ENCODE peak calls at places on chromosomes 13 and 19, in ten cellular contexts. One of them, this sample, is unnamed.

GRCh38 chr13:99237981-99238662 is 20.1 kb downstream of the GPR18 start:
- DNase-seq in psoas muscle: no peak
- DNase-seq in left ventricle myocardium inferior: no peak
- DNase-seq in neural crest cell: no peak
- DNase-seq in PC-9: no peak
- DNase-seq in CD4-positive, alpha-beta T cell: no peak
- DNase-seq in WERI-Rb-1: no peak
- DNase-seq in GM13977: no peak
- DNase-seq in AG10803: no peak
- DNase-seq in stomach: no peak
- DNase-seq in this sample: no peak

GRCh38 chr13:44141213-44141724 is 232.4 kb upstream of the SERP2 start:
- DNase-seq in psoas muscle: no peak
- DNase-seq in left ventricle myocardium inferior: no peak
- DNase-seq in neural crest cell: no peak
- DNase-seq in PC-9: peak
- DNase-seq in CD4-positive, alpha-beta T cell: no peak
- DNase-seq in WERI-Rb-1: no peak
- DNase-seq in GM13977: peak
- DNase-seq in AG10803: peak
- DNase-seq in stomach: no peak
- DNase-seq in this sample: no peak

GRCh38 chr13:36509369-36509768 is 77.1 kb downstream of the CCNA1 start:
- DNase-seq in psoas muscle: no peak
- DNase-seq in left ventricle myocardium inferior: no peak
- DNase-seq in neural crest cell: no peak
- DNase-seq in PC-9: no peak
- DNase-seq in CD4-positive, alpha-beta T cell: no peak
- DNase-seq in WERI-Rb-1: no peak
- DNase-seq in GM13977: no peak
- DNase-seq in AG10803: no peak
- DNase-seq in stomach: no peak
- DNase-seq in this sample: peak

GRCh38 chr13:98977568-98978270 is at the start of gene DOCK9:
- DNase-seq in psoas muscle: peak
- DNase-seq in left ventricle myocardium inferior: peak
- DNase-seq in neural crest cell: peak
- DNase-seq in PC-9: peak
- DNase-seq in CD4-positive, alpha-beta T cell: no peak
- DNase-seq in WERI-Rb-1: no peak
- DNase-seq in GM13977: no peak
- DNase-seq in AG10803: peak
- DNase-seq in stomach: peak
- DNase-seq in this sample: peak

GRCh38 chr13:30696278-30697176 is 38.8 kb upstream of the ALOX5AP start:
- DNase-seq in psoas muscle: peak
- DNase-seq in left ventricle myocardium inferior: peak
- DNase-seq in neural crest cell: no peak
- DNase-seq in PC-9: no peak
- DNase-seq in CD4-positive, alpha-beta T cell: no peak
- DNase-seq in WERI-Rb-1: no peak
- DNase-seq in GM13977: no peak
- DNase-seq in AG10803: peak
- DNase-seq in stomach: no peak
- DNase-seq in this sample: peak

GRCh38 chr19:20660473-20660872 is 898 bp downstream of the ZNF626 start:
- DNase-seq in psoas muscle: no peak
- DNase-seq in left ventricle myocardium inferior: no peak
- DNase-seq in neural crest cell: no peak
- DNase-seq in PC-9: no peak
- DNase-seq in CD4-positive, alpha-beta T cell: no peak
- DNase-seq in WERI-Rb-1: no peak
- DNase-seq in GM13977: no peak
- DNase-seq in AG10803: no peak
- DNase-seq in stomach: no peak
- DNase-seq in this sample: no peak

GRCh38 chr19:38004505-38005223 is 97.7 kb downstream of the SIPA1L3 start:
- DNase-seq in psoas muscle: peak
- DNase-seq in left ventricle myocardium inferior: peak
- DNase-seq in neural crest cell: peak
- DNase-seq in PC-9: peak
- DNase-seq in CD4-positive, alpha-beta T cell: no peak
- DNase-seq in WERI-Rb-1: peak
- DNase-seq in GM13977: peak
- DNase-seq in AG10803: peak
- DNase-seq in stomach: peak
- DNase-seq in this sample: peak

GRCh38 chr19:2574478-2574931 is 98.6 kb downstream of the GADD45B start:
- DNase-seq in psoas muscle: no peak
- DNase-seq in left ventricle myocardium inferior: no peak
- DNase-seq in neural crest cell: no peak
- DNase-seq in PC-9: no peak
- DNase-seq in CD4-positive, alpha-beta T cell: no peak
- DNase-seq in WERI-Rb-1: no peak
- DNase-seq in GM13977: no peak
- DNase-seq in AG10803: no peak
- DNase-seq in stomach: no peak
- DNase-seq in this sample: no peak

GRCh38 chr19:41205995-41206394 is 13.0 kb downstream of the CYP2S1 start:
- DNase-seq in psoas muscle: no peak
- DNase-seq in left ventricle myocardium inferior: no peak
- DNase-seq in neural crest cell: no peak
- DNase-seq in PC-9: no peak
- DNase-seq in CD4-positive, alpha-beta T cell: no peak
- DNase-seq in WERI-Rb-1: no peak
- DNase-seq in GM13977: no peak
- DNase-seq in AG10803: no peak
- DNase-seq in stomach: no peak
- DNase-seq in this sample: no peak

GRCh38 chr13:26168276-26168814 is 53.8 kb downstream of the RNF6 start:
- DNase-seq in psoas muscle: no peak
- DNase-seq in left ventricle myocardium inferior: no peak
- DNase-seq in neural crest cell: no peak
- DNase-seq in PC-9: no peak
- DNase-seq in CD4-positive, alpha-beta T cell: no peak
- DNase-seq in WERI-Rb-1: no peak
- DNase-seq in GM13977: no peak
- DNase-seq in AG10803: peak
- DNase-seq in stomach: no peak
- DNase-seq in this sample: no peak

GRCh38 chr19:8490395-8490760 is 12.1 kb downstream of the PRAM1 start:
- DNase-seq in psoas muscle: no peak
- DNase-seq in left ventricle myocardium inferior: no peak
- DNase-seq in neural crest cell: no peak
- DNase-seq in PC-9: no peak
- DNase-seq in CD4-positive, alpha-beta T cell: no peak
- DNase-seq in WERI-Rb-1: no peak
- DNase-seq in GM13977: no peak
- DNase-seq in AG10803: no peak
- DNase-seq in stomach: no peak
- DNase-seq in this sample: no peak

GRCh38 chr19:8489591-8490394 is 12.6 kb downstream of the PRAM1 start:
- DNase-seq in psoas muscle: no peak
- DNase-seq in left ventricle myocardium inferior: no peak
- DNase-seq in neural crest cell: no peak
- DNase-seq in PC-9: no peak
- DNase-seq in CD4-positive, alpha-beta T cell: no peak
- DNase-seq in WERI-Rb-1: no peak
- DNase-seq in GM13977: no peak
- DNase-seq in AG10803: no peak
- DNase-seq in stomach: no peak
- DNase-seq in this sample: no peak

GRCh38 chr19:8494158-8494557 is 8.3 kb downstream of the PRAM1 start:
- DNase-seq in psoas muscle: no peak
- DNase-seq in left ventricle myocardium inferior: no peak
- DNase-seq in neural crest cell: no peak
- DNase-seq in PC-9: no peak
- DNase-seq in CD4-positive, alpha-beta T cell: no peak
- DNase-seq in WERI-Rb-1: no peak
- DNase-seq in GM13977: no peak
- DNase-seq in AG10803: no peak
- DNase-seq in stomach: no peak
- DNase-seq in this sample: no peak

GRCh38 chr19:8490873-8491272 is 11.6 kb downstream of the PRAM1 start:
- DNase-seq in psoas muscle: no peak
- DNase-seq in left ventricle myocardium inferior: no peak
- DNase-seq in neural crest cell: no peak
- DNase-seq in PC-9: no peak
- DNase-seq in CD4-positive, alpha-beta T cell: no peak
- DNase-seq in WERI-Rb-1: no peak
- DNase-seq in GM13977: no peak
- DNase-seq in AG10803: no peak
- DNase-seq in stomach: no peak
- DNase-seq in this sample: no peak

DNA sequence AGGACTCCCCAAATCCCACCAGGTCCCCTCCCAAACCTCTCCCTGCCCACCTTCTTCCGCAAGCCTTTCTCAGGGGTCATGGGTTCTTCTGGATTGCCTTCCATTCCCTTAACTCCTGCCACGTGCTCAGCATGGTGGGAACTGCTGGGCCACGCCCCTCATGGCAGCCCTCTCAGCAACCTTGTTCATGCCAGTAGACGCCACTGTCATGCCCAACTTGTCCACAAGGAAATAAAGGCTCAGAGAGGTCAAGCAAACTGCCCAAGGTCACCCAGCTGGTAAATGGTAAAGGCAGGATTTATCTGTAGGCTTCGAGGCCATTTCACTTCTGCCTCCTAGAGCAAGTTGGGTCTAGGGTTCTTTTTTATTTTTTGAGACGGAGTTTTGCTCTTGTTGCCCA is 10.9 kb downstream of the PRAM1 start:
- DNase-seq in psoas muscle: no peak
- DNase-seq in left ventricle myocardium inferior: no peak
- DNase-seq in neural crest cell: no peak
- DNase-seq in PC-9: no peak
- DNase-seq in CD4-positive, alpha-beta T cell: no peak
- DNase-seq in WERI-Rb-1: no peak
- DNase-seq in GM13977: no peak
- DNase-seq in AG10803: no peak
- DNase-seq in stomach: no peak
- DNase-seq in this sample: no peak
- TF ChIP-seq CTCF in psoas muscle: no peak
- TF ChIP-seq CTCF in left ventricle myocardium inferior: no peak
- TF ChIP-seq CTCF in neural crest cell: no peak
- TF ChIP-seq CTCF in PC-9: no peak
- TF ChIP-seq CTCF in CD4-positive, alpha-beta T cell: no peak
- TF ChIP-seq CTCF in WERI-Rb-1: peak
- TF ChIP-seq CTCF in GM13977: no peak
- TF ChIP-seq CTCF in AG10803: no peak
- TF ChIP-seq CTCF in stomach: no peak
- TF ChIP-seq CTCF in this sample: no peak

GRCh38 chr19:47651691-47652090 is 42.8 kb downstream of the BICRA start:
- DNase-seq in psoas muscle: no peak
- DNase-seq in left ventricle myocardium inferior: no peak
- DNase-seq in neural crest cell: no peak
- DNase-seq in PC-9: no peak
- DNase-seq in CD4-positive, alpha-beta T cell: no peak
- DNase-seq in WERI-Rb-1: no peak
- DNase-seq in GM13977: no peak
- DNase-seq in AG10803: no peak
- DNase-seq in stomach: no peak
- DNase-seq in this sample: no peak
- TF ChIP-seq CTCF in psoas muscle: no peak
- TF ChIP-seq CTCF in left ventricle myocardium inferior: no peak
- TF ChIP-seq CTCF in neural crest cell: no peak
- TF ChIP-seq CTCF in PC-9: no peak
- TF ChIP-seq CTCF in CD4-positive, alpha-beta T cell: no peak
- TF ChIP-seq CTCF in WERI-Rb-1: no peak
- TF ChIP-seq CTCF in GM13977: no peak
- TF ChIP-seq CTCF in AG10803: no peak
- TF ChIP-seq CTCF in stomach: no peak
- TF ChIP-seq CTCF in this sample: no peak

GRCh38 chr19:16417660-16418596 is 53.8 kb downstream of the EPS15L1 start:
- DNase-seq in psoas muscle: peak
- DNase-seq in left ventricle myocardium inferior: peak
- DNase-seq in neural crest cell: peak
- DNase-seq in PC-9: peak
- DNase-seq in CD4-positive, alpha-beta T cell: peak
- DNase-seq in WERI-Rb-1: peak
- DNase-seq in GM13977: peak
- DNase-seq in AG10803: peak
- DNase-seq in stomach: peak
- DNase-seq in this sample: peak

GRCh38 chr19:16416574-16416973 is 55.2 kb downstream of the EPS15L1 start:
- DNase-seq in psoas muscle: no peak
- DNase-seq in left ventricle myocardium inferior: no peak
- DNase-seq in neural crest cell: no peak
- DNase-seq in PC-9: no peak
- DNase-seq in CD4-positive, alpha-beta T cell: no peak
- DNase-seq in WERI-Rb-1: no peak
- DNase-seq in GM13977: no peak
- DNase-seq in AG10803: no peak
- DNase-seq in stomach: no peak
- DNase-seq in this sample: no peak

GRCh38 chr19:16416996-16417395 is 54.8 kb downstream of the EPS15L1 start:
- DNase-seq in psoas muscle: no peak
- DNase-seq in left ventricle myocardium inferior: no peak
- DNase-seq in neural crest cell: no peak
- DNase-seq in PC-9: no peak
- DNase-seq in CD4-positive, alpha-beta T cell: no peak
- DNase-seq in WERI-Rb-1: no peak
- DNase-seq in GM13977: no peak
- DNase-seq in AG10803: no peak
- DNase-seq in stomach: no peak
- DNase-seq in this sample: no peak

GRCh38 chr19:16419671-16420394 is 51.9 kb downstream of the EPS15L1 start:
- DNase-seq in psoas muscle: no peak
- DNase-seq in left ventricle myocardium inferior: no peak
- DNase-seq in neural crest cell: no peak
- DNase-seq in PC-9: no peak
- DNase-seq in CD4-positive, alpha-beta T cell: no peak
- DNase-seq in WERI-Rb-1: no peak
- DNase-seq in GM13977: no peak
- DNase-seq in AG10803: no peak
- DNase-seq in stomach: no peak
- DNase-seq in this sample: no peak

DNA sequence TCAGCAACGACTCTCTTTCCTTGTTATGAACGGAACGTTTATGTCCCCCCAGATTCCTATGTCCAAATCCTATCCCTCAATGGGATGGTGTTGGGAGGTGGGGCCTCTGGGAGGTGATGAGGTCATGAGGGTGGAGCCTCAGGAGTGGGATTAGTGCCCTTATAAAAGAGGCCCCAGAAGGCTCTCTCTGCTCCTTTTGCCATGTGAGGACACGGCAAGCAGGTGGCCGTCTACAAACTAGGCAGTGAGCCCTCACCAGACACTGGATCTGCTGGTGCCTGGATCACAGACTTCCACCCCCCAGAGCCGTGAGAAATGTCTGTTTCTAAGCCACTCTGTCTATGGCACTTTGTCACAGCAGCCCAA is 53.2 kb downstream of the EPS15L1 start:
- DNase-seq in psoas muscle: no peak
- DNase-seq in left ventricle myocardium inferior: no peak
- DNase-seq in neural crest cell: no peak
- DNase-seq in PC-9: no peak
- DNase-seq in CD4-positive, alpha-beta T cell: no peak
- DNase-seq in WERI-Rb-1: peak
- DNase-seq in GM13977: no peak
- DNase-seq in AG10803: no peak
- DNase-seq in stomach: no peak
- DNase-seq in this sample: no peak
- TF ChIP-seq CTCF in psoas muscle: no peak
- TF ChIP-seq CTCF in left ventricle myocardium inferior: no peak
- TF ChIP-seq CTCF in neural crest cell: no peak
- TF ChIP-seq CTCF in PC-9: no peak
- TF ChIP-seq CTCF in CD4-positive, alpha-beta T cell: no peak
- TF ChIP-seq CTCF in WERI-Rb-1: no peak
- TF ChIP-seq CTCF in GM13977: no peak
- TF ChIP-seq CTCF in AG10803: no peak
- TF ChIP-seq CTCF in stomach: no peak
- TF ChIP-seq CTCF in this sample: no peak

GRCh38 chr19:4362871-4363545 is 19.6 kb downstream of the MPND start:
- DNase-seq in psoas muscle: no peak
- DNase-seq in left ventricle myocardium inferior: no peak
- DNase-seq in neural crest cell: no peak
- DNase-seq in PC-9: peak
- DNase-seq in CD4-positive, alpha-beta T cell: no peak
- DNase-seq in WERI-Rb-1: no peak
- DNase-seq in GM13977: no peak
- DNase-seq in AG10803: no peak
- DNase-seq in stomach: no peak
- DNase-seq in this sample: no peak
- TF ChIP-seq CTCF in psoas muscle: no peak
- TF ChIP-seq CTCF in left ventricle myocardium inferior: no peak
- TF ChIP-seq CTCF in neural crest cell: peak
- TF ChIP-seq CTCF in PC-9: peak
- TF ChIP-seq CTCF in CD4-positive, alpha-beta T cell: no peak
- TF ChIP-seq CTCF in WERI-Rb-1: peak
- TF ChIP-seq CTCF in GM13977: no peak
- TF ChIP-seq CTCF in AG10803: no peak
- TF ChIP-seq CTCF in stomach: peak
- TF ChIP-seq CTCF in this sample: no peak

This sample was measured in endothelial cell.